ENCODE peak calls at places on chromosomes 4 and X, in nine cellular contexts. J is SJCRH30; X is tibial artery; S is stimulated activated CD8-positive, alpha-beta memory T cell treated with anti-CD3 and anti-CD28 coated beads, Interleukin-7, amount 100 ng/mL, for 1 hour; K is cardiac muscle cell; D is stimulated activated CD4-positive, alpha-beta T cell treated with anti-CD3 and anti-CD28 coated beads, TNF-alpha, amount 100 ng/mL, for 24 hours; Q is mucosa of descending colon; F is HL-60; E is left colon. V is an unnamed sample.

GRCh38 chrX:3501833-3502535 is 155.5 kb upstream of the MXRA5 start:
- DNase-seq in K (no peak), D (no peak), E (no peak), X (no peak), S (no peak), F (no peak), Q (no peak), J (peak), V (no peak)

GRCh38 chr4:152672403-152673092 is 7.2 kb downstream of the TMEM154 start:
- DNase-seq in Q (no peak), K (no peak), E (no peak), J (no peak), D (no peak), F (no peak), X (no peak), S (no peak), V (no peak)

GRCh38 chr4:124096290-124096689 is 616.2 kb downstream of the ANKRD50 start:
- DNase-seq in E (no peak), S (no peak), K (no peak), X (no peak), D (no peak), Q (no peak), J (no peak), F (no peak), V (no peak)

GRCh38 chr4:138034871-138035270 is 207.3 kb downstream of the SLC7A11 start:
- DNase-seq in J (no peak), F (peak), D (no peak), K (no peak), Q (no peak), E (no peak), X (no peak), S (no peak), V (no peak)

GRCh38 chr4:183348706-183349659 is 26.8 kb upstream of the CLDN24 start:
- DNase-seq in S (no peak), K (no peak), E (no peak), F (no peak), J (no peak), X (no peak), D (peak), Q (no peak), V (no peak)

GRCh38 chrX:47366051-47366722 is 4.2 kb upstream of the ZNF157 start:
- DNase-seq in X (peak), Q (peak), J (no peak), D (peak), K (peak), F (no peak), E (peak), S (peak), V (peak)

GRCh38 chr4:38601244-38601915 is 62.6 kb upstream of the KLF3 start:
- DNase-seq in E (no peak), J (peak), K (no peak), F (peak), Q (no peak), S (no peak), X (no peak), D (no peak), V (no peak)

GRCh38 chr4:55635760-55636621 is at the start of gene NMU:
- DNase-seq in D (peak), S (no peak), J (peak), E (peak), Q (peak), X (peak), F (no peak), K (peak), V (peak)

GRCh38 chrX:100995469-100995868 is 26.0 kb downstream of the ARL13A start:
- DNase-seq in J (peak), D (peak), K (no peak), F (no peak), S (no peak), X (no peak), Q (no peak), E (no peak), V (no peak)

GRCh38 chr4:114563536-114564315 is 34.9 kb upstream of the UGT8 start:
- DNase-seq in K (no peak), Q (no peak), X (no peak), D (no peak), S (no peak), F (no peak), E (no peak), J (peak), V (no peak)

GRCh38 chr4:96455045-96455720 is 615.3 kb downstream of the PDHA2 start:
- DNase-seq in X (no peak), F (no peak), Q (no peak), J (no peak), K (no peak), D (no peak), E (no peak), S (no peak), V (no peak)

GRCh38 chr4:15873117-15873516 is 65.4 kb downstream of the FGFBP1 start:
- DNase-seq in S (no peak), Q (no peak), K (no peak), E (no peak), J (no peak), D (no peak), X (peak), F (no peak), V (no peak)

GRCh38 chr4:93183589-93183988 is 645.0 kb upstream of the ATOH1 start:
- DNase-seq in K (peak), J (no peak), D (no peak), E (no peak), Q (no peak), S (no peak), X (no peak), F (no peak), V (no peak)

GRCh38 chr4:147732516-147733193 is 767 bp downstream of the ARHGAP10 start:
- DNase-seq in E (no peak), F (no peak), Q (peak), D (peak), J (peak), S (no peak), X (peak), K (peak), V (no peak)

GRCh38 chrX:100648601-100649417 is 4.8 kb downstream of the SRPX2 start:
- DNase-seq in S (no peak), D (no peak), Q (peak), F (no peak), X (no peak), E (no peak), K (no peak), J (peak), V (no peak)